ENCODE peak calls at places on chromosomes 5 and 9, in seven cellular contexts. M, S, T, P, C, G and V are unnamed samples. For H3K4me1, the result is how much of the 10 kb centered on the place peaks cover.

GRCh38 chr5:54384356-54384933 is 71.1 kb upstream of the HSPB3 start:
- DNase-seq in M (no peak), S (no peak), T (no peak), P (no peak), C (no peak), G (peak), V (no peak)

GRCh38 chr9:110579763-110580255 is 268 bp upstream of the SVEP1 start:
- DNase-seq in M (no peak), S (no peak), T (no peak), P (no peak), C (peak), G (no peak), V (no peak)

GRCh38 chr9:23039402-23039801 is 592.8 kb downstream of the DMRTA1 start:
- DNase-seq in M (no peak), S (no peak), T (no peak), P (no peak), C (no peak), G (no peak), V (no peak)

GRCh38 chr5:5626412-5626811 is 203.9 kb downstream of the ICE1 start:
- DNase-seq in M (no peak), S (no peak), T (no peak), P (no peak), C (no peak), G (no peak), V (no peak)

GRCh38 chr5:111929892-111930291 is 172.9 kb upstream of the NREP start:
- DNase-seq in M (no peak), S (no peak), T (no peak), P (no peak), C (peak), G (no peak), V (peak)

GRCh38 chr9:76900884-76901440 is 5.0 kb downstream of the PRUNE2 start:
- DNase-seq in M (no peak), S (no peak), T (no peak), P (no peak), C (no peak), G (no peak), V (no peak)

GRCh38 chr9:69218166-69218565 is 44.1 kb downstream of the TJP2 start:
- DNase-seq in M (no peak), S (no peak), T (no peak), P (no peak), C (no peak), G (no peak), V (no peak)

GRCh38 chr9:78666818-78667429 is 370.0 kb downstream of the PSAT1 start:
- DNase-seq in M (no peak), S (no peak), T (no peak), P (no peak), C (peak), G (no peak), V (peak)

GRCh38 chr9:132424857-132425702 is 15.1 kb downstream of the CFAP77 start:
- DNase-seq in M (no peak), S (no peak), T (no peak), P (no peak), C (no peak), G (no peak), V (no peak)

GRCh38 chr5:157366741-157367684 is 93.0 kb upstream of the NIPAL4 start:
- DNase-seq in M (no peak), S (peak), T (no peak), P (no peak), C (peak), G (no peak), V (no peak)

GRCh38 chr5:105773241-105773640 is 1897.5 kb downstream of the EFNA5 start:
- DNase-seq in M (no peak), S (no peak), T (no peak), P (no peak), C (no peak), G (no peak), V (no peak)

GRCh38 chr9:89054865-89055495 is 63.7 kb downstream of the S1PR3 start:
- DNase-seq in M (no peak), S (no peak), T (no peak), P (no peak), C (no peak), G (no peak), V (no peak)

GRCh38 chr9:137381501-137382443 is 41.2 kb downstream of the EXD3 start:
- DNase-seq in M (no peak), S (no peak), T (no peak), P (no peak), C (no peak), G (no peak), V (no peak)

GRCh38 chr5:9781882-9782281 is 151.7 kb upstream of the TAS2R1 start:
- DNase-seq in M (no peak), S (no peak), T (no peak), P (no peak), C (peak), G (no peak), V (peak)
- H3K27ac ChIP-seq in M (no peak), S (no peak), T (no peak), P (no peak), C (peak), G (no peak), V (no peak)

GRCh38 chr9:15426019-15426418 is 3.3 kb downstream of the SNAPC3 start:
- DNase-seq in M (no peak), S (no peak), T (no peak), P (no peak), C (no peak), G (no peak), V (no peak)
- H3K4me1 ChIP-seq in M (under half), S (under half), T (under half), P (half or more), C (under half), G (under half), V (under half)

GRCh38 chr9:135474915-135475314 is 4.7 kb upstream of the PPP1R26 start:
- DNase-seq in M (no peak), S (no peak), T (no peak), P (no peak), C (no peak), G (no peak), V (no peak)
- TF ChIP-seq CTCF in M (peak), S (no peak), T (no peak), P (no peak), C (peak), G (no peak), V (peak)

GRCh38 chr9:116049506-116049905 is 104.1 kb upstream of the PAPPA start:
- DNase-seq in M (no peak), S (no peak), T (no peak), P (no peak), C (no peak), G (no peak), V (no peak)
- H3K27ac ChIP-seq in M (no peak), S (no peak), T (no peak), P (no peak), C (no peak), G (no peak), V (no peak)

DNA sequence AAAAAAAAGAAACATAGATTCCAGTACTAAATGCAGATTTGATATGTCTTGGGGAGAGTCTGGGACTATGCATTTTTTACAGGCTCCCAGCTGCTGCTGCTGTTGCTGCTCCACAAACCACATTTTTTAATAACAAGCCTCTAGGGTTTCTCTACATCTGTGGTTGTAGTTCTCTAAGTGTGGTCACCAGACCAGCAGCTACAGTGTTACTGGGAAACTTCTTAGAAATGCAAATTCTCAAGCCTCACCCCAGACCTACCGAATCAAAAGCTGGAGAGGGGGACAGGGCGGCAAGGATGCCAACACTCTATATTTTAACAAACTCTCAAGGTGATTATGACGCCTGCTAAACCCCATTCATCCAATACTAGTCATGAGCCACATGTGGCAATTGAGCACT is 293.4 kb upstream of the PTGER4 start:
- DNase-seq in M (peak), S (no peak), T (no peak), P (no peak), C (peak), G (no peak), V (no peak)
- H3K4me1 ChIP-seq in M (under half), S (under half), T (under half), P (under half), C (under half), G (under half), V (under half)

GRCh38 chr9:85731128-85731630 is 10.6 kb downstream of the AGTPBP1 start:
- DNase-seq in M (no peak), S (no peak), T (no peak), P (no peak), C (no peak), G (no peak), V (no peak)

GRCh38 chr9:85729882-85730281 is 11.9 kb downstream of the AGTPBP1 start:
- DNase-seq in M (no peak), S (no peak), T (no peak), P (no peak), C (no peak), G (no peak), V (no peak)

GRCh38 chr9:85723220-85723619 is 18.5 kb downstream of the AGTPBP1 start:
- DNase-seq in M (peak), S (peak), T (no peak), P (peak), C (no peak), G (no peak), V (no peak)

GRCh38 chr9:85726737-85727136 is 15.0 kb downstream of the AGTPBP1 start:
- DNase-seq in M (no peak), S (no peak), T (no peak), P (no peak), C (no peak), G (no peak), V (no peak)

GRCh38 chr9:85727500-85727899 is 14.3 kb downstream of the AGTPBP1 start:
- DNase-seq in M (no peak), S (no peak), T (no peak), P (no peak), C (no peak), G (no peak), V (no peak)
- TF ChIP-seq CTCF in M (no peak), S (no peak), T (no peak), P (no peak), C (no peak), G (no peak), V (no peak)

DNA sequence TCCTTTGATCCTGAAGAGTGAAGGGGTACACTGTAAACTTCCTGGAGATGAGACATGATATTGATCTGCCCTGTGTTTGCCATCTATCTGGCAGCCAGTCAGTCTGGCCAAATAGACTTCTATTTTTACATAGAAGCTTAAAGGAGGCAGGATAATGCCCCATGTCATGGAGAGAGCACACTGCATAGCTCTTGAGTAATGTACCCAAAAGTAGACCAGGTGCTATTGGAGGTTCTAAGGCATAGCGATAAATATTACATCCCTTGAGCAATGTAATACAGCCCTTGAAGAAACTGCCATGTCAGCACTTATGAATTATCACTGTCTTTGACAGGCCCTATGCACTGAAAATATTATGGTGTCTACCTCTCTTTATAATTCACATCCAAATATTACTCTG is 131.8 kb downstream of the GHR start:
- DNase-seq in M (no peak), S (no peak), T (no peak), P (no peak), C (no peak), G (no peak), V (no peak)
- H3K27ac ChIP-seq in M (no peak), S (no peak), T (peak), P (no peak), C (no peak), G (no peak), V (no peak)

GRCh38 chr5:124664287-124664686 is 82.2 kb downstream of the ZNF608 start:
- DNase-seq in M (no peak), S (no peak), T (no peak), P (no peak), C (no peak), G (no peak), V (no peak)
- H3K4me1 ChIP-seq in M (under half), S (under half), T (half or more), P (half or more), C (under half), G (half or more), V (under half)

GRCh38 chr5:176542596-176543427 is 5.6 kb upstream of the RNF44 start:
- DNase-seq in M (no peak), S (no peak), T (no peak), P (no peak), C (peak), G (no peak), V (no peak)
- TF ChIP-seq CTCF in M (no peak), S (peak), T (no peak), P (no peak), C (peak), G (no peak), V (peak)